ENCODE peak calls at places on chromosomes 3 and 15, in ten cellular contexts. X is nephron progenitor cell, S is hepatocyte, P is Peyer's patch, A is MCF 10A, D is B cell, G is GM20000, W is neural crest cell, M is tibial artery, J is transverse colon. U is an unnamed sample.

GRCh38 chr3:67655364-67656121 is 1.1 kb upstream of the SUCLG2 start:
- DNase-seq in M (no peak), A (no peak), G (peak), W (no peak), D (peak), J (peak), P (peak), S (no peak), X (no peak), U (no peak)

GRCh38 chr15:40498418-40498817 is 27.6 kb downstream of the CHST14 start:
- DNase-seq in A (no peak), X (no peak), S (no peak), W (no peak), D (no peak), G (no peak), M (no peak), P (no peak), J (no peak), U (no peak)

GRCh38 chr15:74240002-74240568 is 4.0 kb downstream of the CCDC33 start:
- DNase-seq in X (no peak), J (peak), D (no peak), G (no peak), S (peak), P (peak), W (no peak), M (peak), A (peak), U (no peak)

GRCh38 chr15:68733666-68734065 is 87.0 kb downstream of the ANP32A start:
- DNase-seq in A (no peak), W (no peak), X (no peak), G (no peak), S (no peak), J (no peak), P (no peak), D (no peak), M (no peak), U (no peak)

GRCh38 chr3:46110701-46111493 is 83.6 kb upstream of the XCR1 start:
- DNase-seq in X (no peak), S (peak), J (peak), A (peak), W (no peak), G (peak), P (peak), M (no peak), D (no peak), U (no peak)

GRCh38 chr3:187291001-187291511 is 481 bp downstream of the MASP1 start:
- DNase-seq in X (peak), P (no peak), W (no peak), D (no peak), S (peak), A (no peak), M (no peak), G (no peak), J (no peak), U (no peak)

GRCh38 chr3:126270145-126270811 is 86.9 kb downstream of the KLF15 start:
- DNase-seq in G (no peak), A (peak), X (no peak), P (peak), M (peak), J (peak), S (no peak), W (no peak), D (no peak), U (no peak)

GRCh38 chr3:72008226-72008996 is 223.5 kb upstream of the PROK2 start:
- DNase-seq in G (no peak), X (no peak), W (no peak), P (no peak), M (no peak), S (no peak), J (no peak), A (peak), D (no peak), U (no peak)

GRCh38 chr3:15298504-15298903 is 33.9 kb downstream of the SH3BP5 start:
- DNase-seq in G (no peak), A (no peak), D (no peak), J (no peak), P (no peak), M (no peak), X (no peak), W (no peak), S (no peak), U (no peak)

GRCh38 chr3:16456784-16457415 is 56.6 kb downstream of the RFTN1 start:
- DNase-seq in J (peak), S (peak), P (no peak), X (no peak), D (no peak), A (no peak), M (peak), G (no peak), W (no peak), U (no peak)

GRCh38 chr3:144590854-144591253 is 619.2 kb downstream of the DIPK2A start:
- DNase-seq in D (no peak), M (no peak), A (peak), G (no peak), W (no peak), P (no peak), X (no peak), S (peak), J (no peak), U (no peak)

GRCh38 chr3:58034738-58035511 is 26.7 kb downstream of the FLNB start:
- DNase-seq in J (no peak), A (no peak), G (peak), D (no peak), W (no peak), P (no peak), M (no peak), S (no peak), X (no peak), U (no peak)

GRCh38 chr3:100436951-100437350 is 35.6 kb downstream of the LNP1 start:
- DNase-seq in M (no peak), W (no peak), A (no peak), D (no peak), J (no peak), S (no peak), X (no peak), P (no peak), G (no peak), U (no peak)

GRCh38 chr3:178117641-178118040 is 418.6 kb upstream of the KCNMB2 start:
- DNase-seq in A (peak), G (no peak), S (no peak), P (no peak), D (no peak), M (no peak), J (no peak), W (no peak), X (no peak), U (no peak)

GRCh38 chr15:101346928-101347327 is 51.9 kb upstream of the SNRPA1 start:
- DNase-seq in P (no peak), S (no peak), D (no peak), M (no peak), A (no peak), J (no peak), G (no peak), X (no peak), W (no peak), U (no peak)

GRCh38 chr3:113559011-113559410 is 26.7 kb downstream of the SIDT1 start:
- DNase-seq in D (no peak), A (no peak), X (no peak), S (no peak), P (no peak), G (no peak), M (no peak), J (no peak), W (no peak), U (no peak)

GRCh38 chr3:189363856-189364255 is 192.1 kb downstream of the TPRG1 start:
- DNase-seq in G (no peak), P (no peak), A (peak), S (no peak), M (peak), W (no peak), J (no peak), D (no peak), X (no peak), U (no peak)

GRCh38 chr3:48215876-48216275 is 7.4 kb upstream of the CAMP start:
- DNase-seq in P (no peak), X (no peak), J (peak), W (no peak), S (no peak), D (no peak), M (peak), G (no peak), A (no peak), U (no peak)

GRCh38 chr15:20340331-20340811 is 201.2 kb downstream of the GOLGA6L6 start:
- DNase-seq in S (peak), P (peak), A (no peak), J (no peak), W (peak), M (peak), D (peak), G (peak), X (peak), U (peak)

GRCh38 chr3:52874160-52874701 is 23.1 kb downstream of the STIMATE start:
- DNase-seq in M (no peak), P (no peak), S (no peak), W (no peak), X (no peak), J (no peak), G (no peak), A (no peak), D (no peak), U (no peak)

GRCh38 chr15:67121725-67122600 is 56.6 kb downstream of the SMAD3 start:
- DNase-seq in S (no peak), D (no peak), W (no peak), A (no peak), M (peak), J (no peak), X (no peak), G (no peak), P (no peak), U (no peak)

GRCh38 chr3:167102071-167102470 is 278.0 kb downstream of the ZBBX start:
- DNase-seq in G (no peak), S (no peak), M (no peak), A (peak), J (no peak), P (no peak), X (no peak), D (no peak), W (no peak), U (no peak)

GRCh38 chr15:27757050-27757449 is 342.1 kb downstream of the OCA2 start:
- DNase-seq in M (no peak), X (no peak), A (no peak), J (no peak), D (no peak), G (no peak), P (no peak), S (no peak), W (no peak), U (no peak)

GRCh38 chr3:8972614-8973013 is 9.3 kb upstream of the RAD18 start:
- DNase-seq in G (no peak), A (peak), X (no peak), J (no peak), M (no peak), S (peak), P (no peak), W (no peak), D (no peak), U (no peak)

GRCh38 chr3:42117175-42118008 is 26.2 kb downstream of the TRAK1 start:
- DNase-seq in J (peak), D (no peak), W (no peak), A (peak), X (no peak), S (peak), M (peak), P (peak), G (no peak), U (no peak)

GRCh38 chr3:45145681-45146614 is at the start of gene CDCP1:
- DNase-seq in W (no peak), M (no peak), S (peak), X (peak), A (peak), P (peak), G (peak), D (no peak), J (peak), U (no peak)

GRCh38 chr3:133452603-133453313 is 52.9 kb downstream of the BFSP2 start:
- DNase-seq in W (no peak), P (no peak), D (no peak), A (no peak), X (no peak), G (no peak), S (no peak), J (no peak), M (no peak), U (no peak)

GRCh38 chr3:143101792-143102381 is 17.7 kb upstream of the CHST2 start:
- DNase-seq in M (no peak), P (no peak), D (no peak), W (no peak), S (no peak), X (no peak), A (no peak), G (no peak), J (no peak), U (no peak)

GRCh38 chr3:35708394-35708793 is 69.1 kb downstream of the ARPP21 start:
- DNase-seq in X (no peak), A (no peak), G (no peak), D (no peak), M (no peak), P (no peak), J (no peak), W (no peak), S (no peak), U (no peak)

GRCh38 chr3:140296796-140297352 is 361.9 kb downstream of the CLSTN2 start:
- DNase-seq in D (no peak), G (no peak), W (no peak), A (no peak), M (no peak), J (no peak), P (no peak), X (no peak), S (peak), U (no peak)

GRCh38 chr15:91290553-91290952 is 190.5 kb downstream of the SV2B start:
- DNase-seq in S (no peak), P (no peak), J (no peak), D (no peak), W (no peak), A (no peak), M (no peak), G (no peak), X (no peak), U (no peak)

GRCh38 chr15:91294795-91295194 is 194.7 kb downstream of the SV2B start:
- DNase-seq in A (no peak), X (no peak), P (no peak), J (no peak), W (no peak), G (no peak), S (no peak), D (no peak), M (no peak), U (no peak)

GRCh38 chr15:91291673-91292072 is 191.6 kb downstream of the SV2B start:
- DNase-seq in X (no peak), G (peak), P (no peak), J (no peak), A (no peak), D (no peak), W (no peak), M (no peak), S (no peak), U (no peak)

DNA sequence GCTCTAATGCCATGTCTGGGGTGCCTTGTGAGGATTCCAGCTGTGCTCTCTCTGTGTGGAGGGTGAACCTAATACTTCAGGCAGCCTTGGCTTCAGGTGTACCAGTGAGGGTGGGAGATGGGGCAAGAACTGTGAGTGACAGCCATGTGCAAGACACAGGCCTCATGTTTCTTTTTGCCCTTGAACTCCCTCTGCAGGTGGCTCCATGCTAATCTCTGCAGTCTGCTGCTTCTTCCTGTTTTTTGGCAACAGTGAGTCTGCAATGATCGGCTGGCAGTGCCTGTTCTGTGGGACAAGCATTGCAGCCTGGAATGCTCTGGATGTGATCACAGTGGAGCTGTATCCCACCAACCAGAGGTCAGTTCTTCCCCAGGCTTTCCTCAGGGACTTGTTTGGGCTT is 189.3 kb downstream of the SV2B start:
- DNase-seq in G (peak), W (no peak), S (no peak), P (no peak), X (no peak), D (no peak), M (no peak), J (no peak), A (no peak), U (no peak)
- TF ChIP-seq CTCF in G (no peak), W (no peak), S (no peak), P (no peak), X (no peak), D (no peak), M (no peak), J (no peak), A (no peak), U (no peak)

GRCh38 chr3:27914199-27914598 is 192.1 kb upstream of the EOMES start:
- DNase-seq in M (no peak), W (no peak), D (no peak), S (no peak), P (no peak), G (no peak), J (no peak), A (peak), X (no peak), U (no peak)
- TF ChIP-seq CTCF in M (no peak), W (no peak), D (no peak), S (no peak), P (peak), G (no peak), J (no peak), A (peak), X (no peak), U (no peak)

GRCh38 chr15:92954578-92954977 is 54.5 kb downstream of the CHD2 start:
- DNase-seq in S (no peak), J (no peak), M (no peak), G (no peak), A (peak), X (peak), D (no peak), P (no peak), W (no peak), U (no peak)
- TF ChIP-seq CTCF in S (no peak), J (no peak), M (no peak), G (no peak), A (peak), X (peak), D (peak), P (peak), W (peak), U (peak)

GRCh38 chr15:41894791-41895463 is 1.1 kb upstream of the SPTBN5 start:
- DNase-seq in A (peak), W (no peak), X (no peak), M (peak), P (peak), G (peak), D (peak), J (peak), S (peak), U (no peak)
- TF ChIP-seq CTCF in A (no peak), W (no peak), X (no peak), M (peak), P (no peak), G (peak), D (no peak), J (no peak), S (no peak), U (no peak)

GRCh38 chr15:89077750-89078149 is 10.5 kb upstream of the ABHD2 start:
- DNase-seq in W (no peak), S (no peak), G (no peak), J (no peak), A (no peak), M (no peak), P (no peak), D (no peak), X (no peak), U (no peak)

GRCh38 chr15:89078831-89079810 is 9.1 kb upstream of the ABHD2 start:
- DNase-seq in P (no peak), M (no peak), J (no peak), G (no peak), S (no peak), W (no peak), X (no peak), D (no peak), A (no peak), U (no peak)

GRCh38 chr15:89083246-89083645 is 5.0 kb upstream of the ABHD2 start:
- DNase-seq in S (no peak), D (no peak), A (no peak), M (no peak), X (no peak), W (no peak), G (no peak), P (no peak), J (no peak), U (no peak)

GRCh38 chr15:89085289-89085906 is 2.9 kb upstream of the ABHD2 start:
- DNase-seq in W (no peak), S (no peak), A (no peak), D (no peak), J (no peak), M (no peak), P (no peak), G (no peak), X (no peak), U (no peak)

GRCh38 chr15:89081878-89082277 is 6.4 kb upstream of the ABHD2 start:
- DNase-seq in J (no peak), P (no peak), S (no peak), X (no peak), W (no peak), M (no peak), G (no peak), D (no peak), A (no peak), U (no peak)
- TF ChIP-seq CTCF in J (no peak), P (no peak), S (no peak), X (no peak), W (no peak), M (no peak), G (no peak), D (no peak), A (no peak), U (no peak)

GRCh38 chr3:33000698-33001385 is 49.4 kb downstream of the CCR4 start:
- DNase-seq in X (no peak), S (no peak), M (no peak), G (no peak), P (no peak), D (no peak), W (no peak), J (no peak), A (no peak), U (no peak)
- TF ChIP-seq CTCF in X (no peak), S (no peak), M (no peak), G (no peak), P (no peak), D (no peak), W (no peak), J (no peak), A (no peak), U (no peak)

GRCh38 chr3:172666873-172667694 is 43.8 kb downstream of the NCEH1 start:
- DNase-seq in P (peak), D (peak), G (peak), J (peak), W (peak), M (no peak), X (peak), S (peak), A (peak), U (peak)

DNA sequence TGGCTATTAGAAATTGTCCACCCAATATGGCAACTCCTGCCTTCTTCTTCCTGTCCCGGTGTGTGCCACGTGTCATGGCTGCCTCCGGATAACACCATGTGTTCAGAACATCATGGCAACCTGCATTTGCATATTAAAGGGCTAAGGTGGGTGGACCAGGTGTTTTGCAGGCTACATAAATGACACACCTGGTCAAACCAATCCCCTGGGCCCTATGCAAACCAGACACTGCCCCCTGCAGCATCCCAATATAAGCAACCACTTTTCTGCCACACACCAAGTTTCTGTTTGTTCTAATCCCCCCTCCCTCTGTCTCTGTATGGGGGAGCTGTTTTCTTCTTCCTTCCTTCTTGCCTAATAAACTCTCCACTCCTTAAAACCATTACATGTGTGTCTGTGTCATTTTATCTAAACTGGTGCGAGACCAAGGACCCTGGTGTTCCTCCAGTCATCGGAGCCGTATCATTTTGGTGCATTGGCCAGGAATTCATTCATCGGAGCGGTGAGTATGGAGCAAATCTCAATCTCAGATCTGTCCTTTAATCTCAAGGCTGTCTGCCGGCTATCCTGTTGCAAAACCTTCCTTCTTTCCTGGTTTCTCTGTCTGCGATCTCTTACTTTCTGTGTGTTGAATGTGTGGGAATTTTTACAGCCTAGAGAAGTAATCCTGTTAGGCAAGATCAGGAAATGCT is 44.5 kb downstream of the NCEH1 start:
- DNase-seq in G (no peak), A (peak), J (no peak), M (no peak), D (no peak), P (no peak), X (no peak), W (no peak), S (no peak), U (no peak)
- TF ChIP-seq CTCF in G (no peak), A (no peak), J (no peak), M (no peak), D (no peak), P (no peak), X (no peak), W (no peak), S (no peak), U (no peak)

U was measured in type B pancreatic cell.